ENCODE peak calls at places on chromosomes 5 and 9, in four cellular contexts. Y is cardiac fibroblast, P is GM12865, Q is pancreas. T is an unnamed sample.

GRCh38 chr9:88535226-88535931 is 401 bp downstream of the NXNL2 start:
- DNase-seq in Y (no peak), Q (peak; percentile 85), P (no peak), T (no peak)

GRCh38 chr5:11564716-11565115 is 339.5 kb downstream of the CTNND2 start:
- DNase-seq in Q (no peak), Y (no peak), P (no peak), T (no peak)

GRCh38 chr9:136091582-136092352 is 3.3 kb downstream of the NACC2 start:
- DNase-seq in Q (peak; percentile 43), Y (no peak), P (no peak), T (no peak)

GRCh38 chr9:95784318-95784717 is 91.2 kb upstream of the ERCC6L2 start:
- DNase-seq in P (no peak), Y (no peak), Q (no peak), T (no peak)

GRCh38 chr5:92909545-92909962 is 671.5 kb downstream of the NR2F1-AS1 start:
- DNase-seq in P (no peak), Q (peak; percentile 20), Y (peak; percentile 33), T (no peak)

GRCh38 chr9:77759391-77759790 is 111.3 kb upstream of the GNA14 start:
- DNase-seq in Q (no peak), Y (no peak), P (no peak), T (no peak)

GRCh38 chr5:998975-999501 is 9.6 kb upstream of the NKD2 start:
- DNase-seq in Q (no peak), P (no peak), Y (no peak), T (no peak)

GRCh38 chr9:124011460-124012301 is at the start of gene LHX2:
- DNase-seq in Y (peak; percentile 85), Q (peak; percentile 72), P (peak; percentile 94), T (no peak)

GRCh38 chr5:113663879-113664278 is 150.4 kb downstream of the YTHDC2 start:
- DNase-seq in Q (peak; percentile 42), Y (peak; percentile 62), P (peak; percentile 45), T (peak; percentile 50)

GRCh38 chr9:35962126-35962906 is 4.4 kb upstream of the OR2S2 start:
- DNase-seq in Y (peak; percentile 72), P (no peak), Q (no peak), T (no peak)

GRCh38 chr9:125269014-125269397 is 7.4 kb downstream of the GAPVD1 start:
- DNase-seq in Y (no peak), Q (no peak), P (no peak), T (no peak)